ENCODE peak calls at places on chromosomes 6 and 20, in four cellular contexts. Y, A, S and T are unnamed samples.

GRCh38 chr6:140909156-140909555 is 1223.6 kb upstream of the GJE1 start:
- DNase-seq in S (no peak), A (no peak), Y (no peak), T (no peak)

GRCh38 chr6:41591859-41592502 is 45.8 kb downstream of the FOXP4 start:
- DNase-seq in S (peak), A (peak), Y (no peak), T (peak)

GRCh38 chr20:49608752-49609670 is 41.1 kb upstream of the PTGIS start:
- DNase-seq in Y (peak), S (peak), A (peak), T (peak)

GRCh38 chr20:22775671-22776139 is 191.3 kb upstream of the FOXA2 start:
- DNase-seq in Y (no peak), A (no peak), S (no peak), T (no peak)

GRCh38 chr6:119720160-119720559 is 370.6 kb upstream of the MAN1A1 start:
- DNase-seq in A (no peak), Y (no peak), S (no peak), T (no peak)

GRCh38 chr20:56361888-56362287 is 3.1 kb downstream of the FAM210B start:
- DNase-seq in S (no peak), Y (no peak), A (no peak), T (no peak)

GRCh38 chr6:1316482-1317220 is 4.8 kb downstream of the FOXQ1 start:
- DNase-seq in Y (no peak), A (peak), S (no peak), T (no peak)

GRCh38 chr6:47862731-47863130 is 80.9 kb downstream of the OPN5 start:
- DNase-seq in Y (no peak), S (no peak), A (no peak), T (no peak)

GRCh38 chr6:113258771-113259170 is 598.4 kb upstream of the MARCKS start:
- DNase-seq in S (no peak), Y (no peak), A (no peak), T (no peak)

GRCh38 chr20:34084227-34084923 is 27.7 kb downstream of the EIF2S2 start:
- DNase-seq in A (no peak), S (no peak), Y (no peak), T (no peak)

GRCh38 chr20:34639755-34640222 is 37.1 kb downstream of the PIGU start:
- DNase-seq in S (no peak), Y (no peak), A (no peak), T (no peak)

GRCh38 chr6:24925661-24926060 is 10.1 kb downstream of the RIPOR2 start:
- DNase-seq in Y (no peak), A (no peak), S (no peak), T (no peak)

GRCh38 chr6:129032602-129033001 is 149.7 kb downstream of the LAMA2 start:
- DNase-seq in A (no peak), S (no peak), Y (no peak), T (no peak)

GRCh38 chr6:99490608-99491007 is 24.6 kb downstream of the USP45 start:
- DNase-seq in S (no peak), Y (no peak), A (no peak), T (no peak)

GRCh38 chr6:156794963-156795362 is 17.8 kb downstream of the ARID1B start:
- DNase-seq in Y (no peak), A (peak), S (no peak), T (no peak)